ENCODE peak calls at places on chromosomes 7 and 10, in ten cellular contexts. Y, A, L, U, Q, D, V, J, R and G are unnamed samples.

GRCh38 chr7:38731195-38731594 is 100.0 kb upstream of the AMPH start:
- DNase-seq in R (no peak), U (peak), A (no peak), D (no peak), Q (no peak), J (no peak), L (no peak), Y (no peak), V (no peak), G (no peak)

GRCh38 chr7:158407581-158408331 is 179.9 kb downstream of the PTPRN2 start:
- DNase-seq in U (peak), L (peak), V (peak), Y (no peak), Q (no peak), R (no peak), D (peak), A (no peak), J (no peak), G (no peak)

GRCh38 chr7:73941836-73942551 is 81.0 kb downstream of the TMEM270 start:
- DNase-seq in Y (no peak), R (no peak), Q (peak), U (peak), A (no peak), J (no peak), D (no peak), L (peak), V (peak), G (no peak)

GRCh38 chr10:15084502-15084922 is 4.1 kb downstream of the ACBD7 start:
- DNase-seq in R (no peak), Q (peak), J (peak), Y (peak), A (no peak), V (peak), U (peak), L (peak), D (no peak), G (peak)

GRCh38 chr10:62528441-62528840 is 154.3 kb downstream of the ZNF365 start:
- DNase-seq in U (no peak), L (peak), Q (no peak), J (no peak), V (no peak), Y (no peak), D (no peak), R (no peak), A (no peak), G (peak)

GRCh38 chr10:36759111-36759805 is 366.1 kb upstream of the ANKRD30A start:
- DNase-seq in Y (no peak), L (peak), Q (peak), V (no peak), J (no peak), R (no peak), A (no peak), U (peak), D (no peak), G (no peak)

GRCh38 chr10:36263871-36264270 is 621.8 kb upstream of the FZD8 start:
- DNase-seq in D (no peak), A (no peak), Q (no peak), R (no peak), L (peak), U (peak), Y (no peak), J (no peak), V (no peak), G (no peak)

GRCh38 chr7:150981644-150982043 is 3.5 kb upstream of the KCNH2 start:
- DNase-seq in L (no peak), A (no peak), V (no peak), U (no peak), J (no peak), R (no peak), Q (no peak), Y (no peak), D (no peak), G (no peak)

GRCh38 chr10:58775960-58776574 is 263.4 kb downstream of the BICC1 start:
- DNase-seq in U (peak), V (no peak), L (peak), Q (peak), D (no peak), A (no peak), Y (no peak), J (no peak), R (no peak), G (no peak)

GRCh38 chr7:112143567-112143966 is 62.6 kb downstream of the DOCK4 start:
- DNase-seq in R (no peak), Q (peak), D (no peak), J (no peak), L (no peak), V (no peak), Y (no peak), A (no peak), U (peak), G (no peak)

GRCh38 chr10:46294641-46295230 is 7.9 kb downstream of the ANTXRL start:
- DNase-seq in J (no peak), A (peak), V (no peak), Y (no peak), Q (no peak), R (no peak), U (no peak), L (no peak), D (peak), G (no peak)

GRCh38 chr10:34768972-34769330 is 46.1 kb downstream of the PARD3 start:
- DNase-seq in Q (no peak), J (no peak), V (no peak), Y (no peak), U (no peak), A (no peak), D (no peak), R (no peak), L (no peak), G (no peak)
- H3K4me3 ChIP-seq in Q (peak), J (no peak), V (no peak), Y (no peak), U (no peak), A (no peak), D (no peak), R (no peak), L (peak), G (no peak)

GRCh38 chr10:101829561-101830315 is 11.5 kb upstream of the OGA start:
- DNase-seq in D (peak), J (no peak), A (peak), Y (peak), U (no peak), R (peak), V (no peak), Q (no peak), L (no peak), G (peak)
- H3K4me3 ChIP-seq in D (peak), J (peak), A (no peak), Y (peak), U (peak), R (peak), V (no peak), Q (no peak), L (no peak), G (peak)

DNA sequence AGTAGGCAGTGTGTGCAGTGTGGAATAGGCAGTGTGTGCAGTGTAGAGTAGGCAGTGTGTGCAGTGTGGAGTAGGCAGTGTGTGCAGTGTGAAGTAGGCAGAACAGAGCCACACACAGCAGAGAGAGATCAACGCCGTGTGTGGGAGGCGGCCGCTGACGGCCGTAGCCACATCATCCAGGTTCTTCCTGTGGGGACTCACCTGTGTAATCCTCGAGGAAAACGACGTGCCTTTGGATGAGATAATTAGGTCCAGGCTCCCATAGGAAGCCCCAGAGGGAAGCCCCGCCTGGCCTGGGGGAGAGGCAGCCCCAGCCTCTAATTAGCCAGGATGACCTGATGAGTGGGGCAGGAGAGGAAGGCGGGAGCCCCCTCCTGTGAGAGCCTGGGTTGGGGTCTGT is 25.4 kb downstream of the KNDC1 start:
- DNase-seq in J (no peak), Q (no peak), V (no peak), U (no peak), D (no peak), Y (no peak), R (no peak), L (peak), A (no peak), G (no peak)
- H3K4me3 ChIP-seq in J (no peak), Q (no peak), V (no peak), U (no peak), D (no peak), Y (no peak), R (no peak), L (no peak), A (no peak), G (no peak)

GRCh38 chr10:69328346-69328687 is 50.0 kb downstream of the HK1 start:
- DNase-seq in Q (no peak), V (no peak), J (no peak), L (no peak), D (peak), U (no peak), R (no peak), Y (no peak), A (no peak), G (no peak)
- H3K4me3 ChIP-seq in Q (no peak), V (no peak), J (no peak), L (no peak), D (no peak), U (peak), R (peak), Y (peak), A (no peak), G (no peak)

GRCh38 chr10:79103078-79103477 is 34.3 kb downstream of the ZMIZ1 start:
- DNase-seq in R (no peak), A (no peak), Q (no peak), Y (no peak), D (peak), J (no peak), U (no peak), V (no peak), L (no peak), G (no peak)
- H3K4me3 ChIP-seq in R (no peak), A (no peak), Q (no peak), Y (no peak), D (no peak), J (no peak), U (no peak), V (no peak), L (no peak), G (no peak)

GRCh38 chr7:155647734-155648133 is 3.3 kb downstream of the RBM33 start:
- DNase-seq in A (no peak), L (no peak), R (no peak), Q (no peak), Y (no peak), D (no peak), V (no peak), U (no peak), J (no peak), G (no peak)

GRCh38 chr7:155645652-155646051 is 1.2 kb downstream of the RBM33 start:
- DNase-seq in R (no peak), Q (no peak), D (no peak), V (no peak), Y (no peak), J (no peak), A (no peak), L (no peak), U (no peak), G (no peak)

GRCh38 chr7:155646669-155647068 is 2.2 kb downstream of the RBM33 start:
- DNase-seq in J (no peak), U (no peak), A (no peak), V (no peak), L (no peak), R (no peak), D (no peak), Q (no peak), Y (no peak), G (no peak)

GRCh38 chr7:155648752-155649339 is 4.4 kb downstream of the RBM33 start:
- DNase-seq in D (no peak), J (no peak), A (no peak), R (no peak), Y (no peak), L (no peak), Q (no peak), U (no peak), V (no peak), G (no peak)

DNA sequence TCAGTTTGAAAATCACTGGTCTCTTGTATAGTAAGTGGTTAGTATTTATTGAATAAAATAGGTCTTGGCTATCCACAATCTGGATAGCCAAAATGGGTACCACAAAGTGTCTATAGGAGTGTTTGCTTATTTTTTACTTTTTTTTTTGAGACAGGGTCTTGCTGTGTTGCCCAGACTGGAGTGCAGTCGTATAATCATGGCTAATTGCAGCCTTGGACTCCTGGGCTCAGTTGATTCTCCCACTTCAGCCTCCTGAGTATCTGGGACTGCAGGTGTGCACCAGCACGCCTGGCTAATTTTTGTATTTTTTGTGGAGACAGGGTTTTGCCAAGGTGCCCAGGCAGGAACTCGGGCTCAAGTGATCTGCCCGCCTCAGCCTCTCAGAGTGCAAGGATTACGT is 2.8 kb downstream of the RBM33 start:
- DNase-seq in J (no peak), Q (no peak), L (no peak), R (no peak), U (no peak), A (no peak), Y (no peak), D (no peak), V (no peak), G (no peak)
- H3K4me3 ChIP-seq in J (no peak), Q (no peak), L (peak), R (no peak), U (no peak), A (no peak), Y (no peak), D (no peak), V (no peak), G (no peak)

DNA sequence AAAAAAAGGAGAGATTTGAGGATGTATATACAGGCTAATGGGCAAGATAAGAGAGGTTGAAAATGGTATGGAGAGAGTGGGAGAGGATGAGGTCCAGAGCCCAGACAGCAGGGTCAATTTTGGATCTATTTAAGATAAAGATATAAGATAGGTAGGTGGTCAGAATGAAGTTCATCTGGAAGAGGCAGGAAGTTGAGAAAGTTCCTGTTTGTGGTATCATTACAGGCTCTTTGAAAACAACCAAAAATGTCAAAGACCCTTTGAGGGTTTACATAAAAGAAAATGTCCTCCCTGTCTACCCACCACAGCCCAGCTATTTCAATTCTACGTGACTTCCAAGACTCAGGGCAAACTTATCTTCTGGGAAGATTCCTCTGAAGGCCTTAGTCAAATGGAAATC is 7.5 kb downstream of the CEP41 start:
- DNase-seq in A (no peak), Q (no peak), U (no peak), J (no peak), V (no peak), D (no peak), Y (no peak), R (no peak), L (no peak), G (no peak)
- H3K4me3 ChIP-seq in A (no peak), Q (no peak), U (no peak), J (no peak), V (no peak), D (no peak), Y (no peak), R (no peak), L (no peak), G (no peak)

GRCh38 chr10:123991622-123992570 is 100.3 kb upstream of the CPXM2 start:
- DNase-seq in A (no peak), L (no peak), D (no peak), V (no peak), R (no peak), Y (no peak), J (no peak), U (no peak), Q (peak), G (no peak)
- H3K4me3 ChIP-seq in A (no peak), L (no peak), D (no peak), V (no peak), R (peak), Y (no peak), J (no peak), U (no peak), Q (no peak), G (no peak)

GRCh38 chr10:30000802-30001571 is 58.4 kb downstream of the JCAD start:
- DNase-seq in A (no peak), Y (no peak), R (peak), Q (peak), D (no peak), J (peak), U (peak), L (peak), V (peak), G (no peak)
- H3K4me3 ChIP-seq in A (no peak), Y (no peak), R (no peak), Q (no peak), D (no peak), J (no peak), U (peak), L (no peak), V (no peak), G (no peak)